ENCODE peak calls at places on chromosomes 5 and 9, in seven cellular contexts. K is breast epithelium, N is GM12878, B is H54, A is A549, V is stomach, W is transverse colon. E is an unnamed sample.

GRCh38 chr5:963673-964531 is 44.7 kb upstream of the NKD2 start:
- DNase-seq in N (no peak), W (no peak), B (no peak), A (no peak), K (no peak), V (no peak), E (peak)

GRCh38 chr5:74206571-74207550 is 433.7 kb downstream of the ENC1 start:
- DNase-seq in W (peak), B (no peak), N (no peak), V (peak), A (no peak), K (no peak), E (no peak)

GRCh38 chr5:137432376-137432775 is 66.8 kb downstream of the SPOCK1 start:
- DNase-seq in B (no peak), V (no peak), N (no peak), A (no peak), K (no peak), W (no peak), E (no peak)

GRCh38 chr5:117201016-117201415 is 626.4 kb upstream of the SEMA6A start:
- DNase-seq in W (peak), A (no peak), N (no peak), B (no peak), V (no peak), K (no peak), E (no peak)

GRCh38 chr9:112719292-112719691 is 1.4 kb upstream of the INIP start:
- DNase-seq in A (no peak), W (no peak), B (no peak), K (no peak), V (no peak), N (no peak), E (no peak)

GRCh38 chr5:83551826-83552225 is 80.3 kb downstream of the VCAN start:
- DNase-seq in V (no peak), N (no peak), B (no peak), W (no peak), K (no peak), A (no peak), E (no peak)

GRCh38 chr5:40401965-40402364 is 277.8 kb upstream of the PTGER4 start:
- DNase-seq in B (no peak), K (no peak), V (no peak), N (no peak), W (no peak), A (no peak), E (no peak)

GRCh38 chr9:6552033-6552737 is 93.3 kb downstream of the GLDC start:
- DNase-seq in N (no peak), A (no peak), W (no peak), K (no peak), B (no peak), V (no peak), E (no peak)

GRCh38 chr9:18798106-18798505 is 234.9 kb downstream of the SAXO1 start:
- DNase-seq in W (no peak), A (no peak), V (no peak), K (no peak), N (no peak), B (no peak), E (no peak)

GRCh38 chr9:121764371-121764730 is 112.9 kb downstream of the DAB2IP start:
- DNase-seq in N (no peak), B (no peak), V (no peak), K (no peak), W (no peak), A (no peak), E (no peak)

GRCh38 chr9:136771907-136772306 is 7.6 kb upstream of the LCN15 start:
- DNase-seq in N (no peak), A (no peak), V (no peak), B (no peak), W (no peak), K (no peak), E (peak)

GRCh38 chr5:109192543-109193281 is 217.1 kb downstream of the PJA2 start:
- DNase-seq in W (no peak), K (no peak), N (no peak), A (no peak), B (no peak), V (no peak), E (no peak)

GRCh38 chr5:139895647-139896046 is 100.0 kb downstream of the PSD2 start:
- DNase-seq in B (no peak), W (no peak), K (no peak), A (no peak), V (no peak), N (no peak), E (no peak)

GRCh38 chr9:37269221-37269620 is 148.8 kb downstream of the ZCCHC7 start:
- DNase-seq in A (no peak), W (no peak), V (no peak), N (no peak), B (no peak), K (no peak), E (no peak)

GRCh38 chr9:129002989-129003388 is 25.1 kb downstream of the SH3GLB2 start:
- DNase-seq in B (no peak), A (no peak), V (no peak), N (no peak), K (no peak), W (no peak), E (no peak)

GRCh38 chr5:54249210-54250028 is 61.0 kb downstream of the ARL15 start:
- DNase-seq in K (no peak), A (no peak), B (no peak), V (peak), N (no peak), W (peak), E (peak)

GRCh38 chr9:113474372-113474771 is 10.8 kb downstream of the RGS3 start:
- DNase-seq in B (no peak), W (no peak), V (no peak), K (no peak), N (no peak), A (no peak), E (no peak)

GRCh38 chr9:4197548-4197947 is 102.3 kb downstream of the GLIS3 start:
- DNase-seq in B (no peak), N (no peak), W (no peak), A (no peak), K (no peak), V (no peak), E (no peak)

GRCh38 chr5:137221914-137222313 is 277.2 kb downstream of the SPOCK1 start:
- DNase-seq in K (no peak), B (no peak), N (no peak), V (no peak), W (no peak), A (no peak), E (no peak)

GRCh38 chr5:112923148-112923917 is 1.3 kb upstream of the REEP5 start:
- DNase-seq in W (no peak), K (no peak), V (no peak), N (peak), B (no peak), A (no peak), E (no peak)

GRCh38 chr5:93452255-93452654 is 128.8 kb downstream of the NR2F1-AS1 start:
- DNase-seq in K (no peak), B (no peak), W (no peak), V (no peak), N (no peak), A (no peak), E (no peak)

GRCh38 chr9:99326112-99326916 is 104.2 kb downstream of the SEC61B start:
- DNase-seq in W (no peak), N (no peak), K (no peak), A (no peak), V (no peak), B (no peak), E (no peak)

GRCh38 chr5:152303841-152304240 is 101.2 kb downstream of the NMUR2 start:
- DNase-seq in B (no peak), N (no peak), V (no peak), K (no peak), A (no peak), W (no peak), E (no peak)

GRCh38 chr9:98873535-98874432 is 66.3 kb downstream of the GALNT12 start:
- DNase-seq in A (no peak), B (peak), V (peak), K (no peak), W (no peak), N (no peak), E (no peak)

GRCh38 chr5:1153428-1153827 is 41.6 kb upstream of the SLC12A7 start:
- DNase-seq in N (no peak), W (no peak), V (no peak), B (no peak), K (no peak), A (no peak), E (no peak)

GRCh38 chr5:43602818-43603534 is at the start of gene NNT:
- DNase-seq in W (peak), B (peak), V (peak), N (no peak), A (peak), K (peak), E (peak)
- TF ChIP-seq POLR2A in W (peak), B (peak), V (no peak), N (peak), A (peak), K (no peak), E (no peak)

GRCh38 chr9:35056571-35057270 is 15.7 kb downstream of the VCP start:
- DNase-seq in W (no peak), B (no peak), V (no peak), N (no peak), A (no peak), K (no peak), E (no peak)

GRCh38 chr9:35057271-35057620 is 15.2 kb downstream of the VCP start:
- DNase-seq in V (no peak), B (no peak), A (no peak), K (no peak), N (no peak), W (no peak), E (no peak)

GRCh38 chr9:35051069-35051967 is 21.1 kb downstream of the VCP start:
- DNase-seq in N (no peak), K (no peak), W (peak), V (peak), B (no peak), A (peak), E (peak)

GRCh38 chr9:35054871-35055644 is 17.4 kb downstream of the VCP start:
- DNase-seq in A (no peak), W (no peak), B (no peak), K (no peak), V (no peak), N (no peak), E (no peak)

GRCh38 chr9:35054185-35054835 is 18.1 kb downstream of the VCP start:
- DNase-seq in N (no peak), V (no peak), A (no peak), B (no peak), K (no peak), W (no peak), E (no peak)
- TF ChIP-seq POLR2A in N (no peak), V (no peak), A (no peak), B (no peak), K (no peak), W (no peak), E (no peak)

DNA sequence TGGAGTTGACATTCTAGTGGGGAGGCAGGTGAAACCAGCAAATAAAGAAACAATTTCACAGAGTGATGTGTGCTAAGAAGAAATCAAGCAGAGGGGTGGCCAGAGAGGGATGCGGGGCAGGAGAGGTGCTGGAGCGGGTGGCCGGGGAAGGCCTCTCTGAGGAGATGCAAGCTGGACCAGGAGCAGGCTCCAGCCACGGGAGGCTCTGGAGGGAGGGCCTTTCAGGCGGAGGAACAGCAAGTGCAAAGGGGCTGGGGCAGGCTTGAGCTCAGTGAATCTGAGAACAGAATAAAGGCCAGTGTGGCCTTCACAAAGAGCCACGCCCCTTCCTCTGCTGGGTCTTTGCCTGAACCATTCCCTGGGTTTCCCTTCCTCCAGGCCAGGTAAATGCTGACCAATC is 73.2 kb upstream of the NEURL1B start:
- DNase-seq in B (no peak), W (no peak), V (no peak), N (no peak), A (no peak), K (no peak), E (no peak)
- TF ChIP-seq POLR2A in B (no peak), W (no peak), V (no peak), N (no peak), A (no peak), K (no peak), E (no peak)

DNA sequence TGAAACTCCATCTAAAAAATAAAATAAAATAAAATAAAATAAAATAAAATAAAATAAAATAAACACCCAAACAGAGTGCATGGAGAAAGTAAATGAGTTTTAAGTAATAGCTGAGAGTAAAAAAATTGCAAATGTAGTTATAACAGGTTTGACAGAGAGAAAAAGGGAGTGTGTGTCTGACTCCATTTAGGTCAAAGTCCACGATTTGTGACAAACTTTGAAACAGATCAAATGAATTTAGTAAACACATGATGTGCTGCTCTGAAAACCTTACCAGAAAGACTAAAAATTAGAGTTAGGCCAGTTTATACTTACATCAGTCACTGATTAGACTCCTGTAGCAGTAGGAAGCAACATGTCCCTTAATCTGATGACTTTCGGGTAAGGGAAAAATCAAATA is 346.6 kb downstream of the PARP8 start:
- DNase-seq in B (no peak), K (no peak), V (no peak), W (no peak), A (no peak), N (no peak), E (no peak)
- TF ChIP-seq POLR2A in B (no peak), K (no peak), V (no peak), W (no peak), A (no peak), N (no peak), E (no peak)

DNA sequence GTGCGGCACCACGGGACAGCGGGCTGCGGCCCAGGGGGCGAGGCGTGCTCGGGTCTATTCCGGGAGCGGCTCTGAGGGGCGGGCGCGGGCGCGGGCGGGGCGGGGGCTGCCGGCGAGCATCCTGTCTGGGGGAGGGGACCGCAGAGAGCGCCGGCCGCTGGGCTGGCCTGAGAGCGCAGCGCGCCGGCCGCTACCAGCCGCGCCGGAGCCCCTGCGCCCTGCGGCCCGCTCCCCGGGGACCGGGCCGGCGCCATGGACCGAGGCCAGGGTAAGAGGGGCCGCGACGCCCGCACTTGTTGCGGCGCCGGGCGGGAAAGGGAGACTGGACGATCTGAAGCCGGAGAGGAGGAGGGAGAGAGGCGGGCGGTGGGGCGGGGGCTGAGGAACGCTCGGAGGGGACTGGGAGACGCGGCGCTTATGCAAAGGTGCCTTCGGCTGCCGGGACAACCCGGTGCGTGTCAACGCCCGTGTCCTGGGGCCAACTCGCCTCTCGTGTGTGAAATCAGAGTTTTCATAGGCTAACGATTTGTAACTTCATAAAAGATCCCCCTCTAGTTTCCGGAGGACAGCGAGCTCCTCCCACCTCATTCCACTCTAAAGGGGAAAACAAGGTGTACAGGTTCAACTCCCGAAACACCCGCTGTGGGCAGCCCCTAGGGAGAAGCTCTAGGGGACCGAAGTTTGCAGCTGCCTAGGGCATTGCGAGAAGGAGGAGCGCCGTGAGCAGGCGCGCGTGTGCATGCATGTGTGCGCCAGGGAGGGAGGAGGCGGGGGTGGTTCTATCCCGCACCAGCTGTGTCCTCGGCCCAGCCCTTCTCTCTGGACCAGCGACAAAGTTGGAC is at the start of gene AFAP1L1:
- DNase-seq in W (peak), B (peak), V (peak), A (peak), N (no peak), K (no peak), E (peak)
- TF ChIP-seq POLR2A in W (no peak), B (no peak), V (no peak), A (peak), N (no peak), K (no peak), E (no peak)

GRCh38 chr5:9042241-9042640 is 503.6 kb downstream of the SEMA5A start:
- DNase-seq in N (no peak), W (no peak), V (no peak), K (no peak), A (no peak), B (no peak), E (no peak)

GRCh38 chr5:9045946-9046345 is 499.9 kb downstream of the SEMA5A start:
- DNase-seq in K (no peak), V (no peak), W (no peak), B (no peak), N (no peak), A (no peak), E (no peak)

GRCh38 chr5:9047932-9048331 is 497.9 kb downstream of the SEMA5A start:
- DNase-seq in V (no peak), A (no peak), B (no peak), K (no peak), N (no peak), W (no peak), E (no peak)

GRCh38 chr5:9051779-9052178 is 494.1 kb downstream of the SEMA5A start:
- DNase-seq in N (no peak), A (no peak), B (no peak), K (no peak), W (no peak), V (no peak), E (no peak)

DNA sequence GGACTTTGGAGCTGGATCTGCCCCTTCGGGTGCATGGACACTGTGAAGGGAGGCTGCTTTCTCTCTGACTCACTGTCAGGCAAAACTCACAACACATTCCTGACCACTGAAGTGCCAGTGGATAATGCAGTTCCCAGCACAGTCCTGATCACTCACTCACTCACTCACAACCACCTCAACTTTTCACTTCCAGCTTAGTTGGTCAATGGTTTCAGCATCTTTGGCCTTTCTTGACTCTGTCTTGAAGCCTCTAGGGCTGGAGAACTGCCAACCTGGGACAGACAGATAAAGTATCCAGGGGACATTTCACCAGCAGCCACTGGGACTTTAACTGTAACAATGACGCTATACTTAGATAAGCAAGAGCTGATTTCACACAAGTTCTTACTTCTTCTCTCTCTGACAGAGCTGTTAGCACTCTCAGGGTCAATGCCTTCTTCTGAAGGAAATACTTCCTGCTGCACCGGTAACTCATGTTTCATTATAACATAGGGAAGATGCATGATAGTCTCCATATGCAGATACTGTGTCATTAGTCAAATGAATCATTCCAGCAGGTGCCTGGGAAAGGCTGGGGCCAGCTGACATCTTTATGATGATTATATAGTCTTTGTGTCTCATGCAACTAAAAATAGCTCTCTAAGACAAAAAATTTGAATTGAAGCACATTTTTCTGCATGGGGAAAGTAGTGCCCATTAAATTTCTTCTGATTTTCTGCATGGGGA is 499.0 kb downstream of the SEMA5A start:
- DNase-seq in A (no peak), B (peak), N (no peak), V (no peak), K (no peak), W (no peak), E (no peak)
- TF ChIP-seq POLR2A in A (no peak), B (no peak), N (no peak), V (no peak), K (no peak), W (no peak), E (no peak)

DNA sequence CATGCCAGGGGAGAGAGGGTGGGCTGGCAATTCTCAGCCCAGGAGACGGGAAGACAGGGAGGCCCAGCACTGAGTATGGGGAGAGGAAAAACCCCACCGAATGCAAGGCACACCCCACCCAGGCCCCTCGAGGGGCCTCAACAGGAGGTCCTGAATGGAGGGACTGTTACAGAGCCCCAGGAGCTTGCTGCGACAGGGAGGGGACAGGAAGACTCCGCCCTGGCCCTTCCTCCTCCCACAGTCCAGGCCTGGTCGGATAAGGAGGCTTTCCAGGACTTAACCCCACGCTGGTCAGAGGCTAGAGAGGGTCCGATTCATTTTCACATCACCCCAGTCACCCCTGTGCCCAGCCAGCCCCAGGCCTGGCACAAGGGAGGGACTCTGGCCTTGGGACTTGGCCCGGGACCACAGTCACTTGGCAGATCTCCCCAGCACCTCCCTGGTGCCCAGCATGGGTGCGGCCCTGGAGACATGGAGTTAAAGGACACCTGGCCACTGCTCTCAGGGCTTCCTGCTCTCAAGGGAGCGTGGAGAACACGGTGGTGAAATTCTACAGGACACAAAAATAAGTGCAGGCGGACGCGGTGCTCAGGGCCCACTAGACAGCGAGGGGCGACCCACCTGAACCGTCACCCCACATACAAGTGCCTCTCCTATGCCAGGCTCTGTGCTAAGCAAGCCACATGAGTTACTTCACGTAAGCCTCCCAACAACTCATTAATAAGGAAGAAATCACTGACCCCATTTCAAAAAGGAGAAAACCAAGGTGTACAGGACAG is 44.8 kb upstream of the STXBP1 start:
- DNase-seq in B (no peak), V (peak), N (no peak), K (peak), W (peak), A (no peak), E (peak)
- TF ChIP-seq POLR2A in B (peak), V (no peak), N (no peak), K (no peak), W (peak), A (no peak), E (peak)

GRCh38 chr9:94866770-94867169 is 140.3 kb downstream of the AOPEP start:
- DNase-seq in W (no peak), A (no peak), B (no peak), K (no peak), V (no peak), N (no peak), E (no peak)

GRCh38 chr9:94865599-94866456 is 139.3 kb downstream of the AOPEP start:
- DNase-seq in W (no peak), A (no peak), B (no peak), N (no peak), K (no peak), V (peak), E (no peak)

GRCh38 chr9:94867842-94868312 is 141.4 kb downstream of the AOPEP start:
- DNase-seq in V (no peak), W (no peak), B (peak), K (no peak), N (no peak), A (peak), E (no peak)

GRCh38 chr9:94868462-94868861 is 142.0 kb downstream of the AOPEP start:
- DNase-seq in A (no peak), V (no peak), B (no peak), W (no peak), K (no peak), N (no peak), E (no peak)

GRCh38 chr9:94867281-94867841 is 140.9 kb downstream of the AOPEP start:
- DNase-seq in K (peak), B (peak), N (no peak), A (peak), W (peak), V (peak), E (no peak)
- TF ChIP-seq POLR2A in K (no peak), B (no peak), N (no peak), A (no peak), W (no peak), V (no peak), E (no peak)